ENCODE peak calls at places on chromosomes 2 and 18, in eight cellular contexts. H is iPS DF 6.9, J is thoracic aorta, L is fibroblast of lung, V is stomach, T is left ventricle myocardium inferior, G is body of pancreas, F is IMR-90. M is an unnamed sample.

GRCh38 chr2:112958428-112959108 is 19.2 kb upstream of the IL36G start:
- DNase-seq in H (peak), J (no peak), L (peak), V (no peak), T (no peak), G (peak), F (peak), M (peak)

GRCh38 chr2:23594079-23594494 is 209.1 kb downstream of the KLHL29 start:
- DNase-seq in H (no peak), J (no peak), L (no peak), V (no peak), T (no peak), G (no peak), F (no peak), M (no peak)

GRCh38 chr2:147327636-147328035 is 517.2 kb upstream of the ACVR2A start:
- DNase-seq in H (no peak), J (no peak), L (no peak), V (no peak), T (no peak), G (no peak), F (no peak), M (no peak)

GRCh38 chr18:80068571-80069272 is 34.5 kb downstream of the RBFA start:
- DNase-seq in H (no peak), J (no peak), L (no peak), V (no peak), T (no peak), G (no peak), F (no peak), M (no peak)

GRCh38 chr2:43171789-43172188 is 54.6 kb downstream of the ZFP36L2 start:
- DNase-seq in H (no peak), J (no peak), L (peak), V (peak), T (peak), G (peak), F (peak), M (no peak)

GRCh38 chr2:26852405-26853348 is 4.7 kb downstream of the DPYSL5 start:
- DNase-seq in H (no peak), J (no peak), L (no peak), V (no peak), T (no peak), G (no peak), F (no peak), M (no peak)

GRCh38 chr18:74795766-74796165 is 198.1 kb downstream of the ZNF407 start:
- DNase-seq in H (no peak), J (no peak), L (no peak), V (no peak), T (no peak), G (no peak), F (no peak), M (no peak)

GRCh38 chr2:161208527-161209139 is 48.4 kb downstream of the TANK start:
- DNase-seq in H (no peak), J (no peak), L (peak), V (no peak), T (no peak), G (no peak), F (peak), M (peak)

GRCh38 chr18:28837100-28837499 is 660.2 kb upstream of the CDH2 start:
- DNase-seq in H (no peak), J (no peak), L (no peak), V (no peak), T (no peak), G (no peak), F (no peak), M (no peak)

GRCh38 chr2:181781082-181781786 is 100.9 kb upstream of the NEUROD1 start:
- DNase-seq in H (no peak), J (no peak), L (no peak), V (no peak), T (no peak), G (no peak), F (no peak), M (no peak)

GRCh38 chr2:109670556-109671411 is 56.6 kb downstream of the SOWAHC start:
- DNase-seq in H (no peak), J (no peak), L (no peak), V (no peak), T (no peak), G (no peak), F (no peak), M (no peak)

GRCh38 chr2:197786010-197786877 is 1.1 kb upstream of the BOLL start:
- DNase-seq in H (peak), J (no peak), L (no peak), V (peak), T (peak), G (peak), F (no peak), M (no peak)

GRCh38 chr2:21330786-21331391 is 207.1 kb downstream of the TDRD15 start:
- DNase-seq in H (no peak), J (no peak), L (peak), V (no peak), T (no peak), G (no peak), F (peak), M (no peak)

GRCh38 chr2:112751451-112752197 is 12.8 kb downstream of the CKAP2L start:
- DNase-seq in H (no peak), J (no peak), L (peak), V (no peak), T (no peak), G (no peak), F (peak), M (no peak)

GRCh38 chr2:69471793-69472192 is 34.6 kb upstream of the NFU1 start:
- DNase-seq in H (no peak), J (no peak), L (no peak), V (no peak), T (no peak), G (no peak), F (no peak), M (no peak)

GRCh38 chr2:20433249-20433648 is 13.6 kb upstream of the RHOB start:
- DNase-seq in H (no peak), J (no peak), L (no peak), V (no peak), T (no peak), G (peak), F (no peak), M (no peak)

GRCh38 chr18:73563345-73563744 is 584.3 kb downstream of the FBXO15 start:
- DNase-seq in H (no peak), J (no peak), L (peak), V (no peak), T (no peak), G (no peak), F (peak), M (peak)

GRCh38 chr2:45918816-45919655 is 267.6 kb downstream of the PRKCE start:
- DNase-seq in H (no peak), J (no peak), L (no peak), V (peak), T (no peak), G (peak), F (no peak), M (no peak)

GRCh38 chr18:41992066-41992465 is 37.0 kb downstream of the PIK3C3 start:
- DNase-seq in H (no peak), J (no peak), L (no peak), V (no peak), T (no peak), G (no peak), F (no peak), M (no peak)

GRCh38 chr18:73715228-73715670 is 432.4 kb downstream of the FBXO15 start:
- DNase-seq in H (no peak), J (no peak), L (peak), V (no peak), T (no peak), G (no peak), F (peak), M (no peak)

GRCh38 chr2:120244656-120245519 is 7.8 kb upstream of the RALB start:
- DNase-seq in H (no peak), J (no peak), L (no peak), V (no peak), T (no peak), G (no peak), F (no peak), M (no peak)

GRCh38 chr2:13821255-13821880 is 811.1 kb upstream of the LRATD1 start:
- DNase-seq in H (no peak), J (no peak), L (peak), V (no peak), T (no peak), G (no peak), F (peak), M (peak)

GRCh38 chr2:25416674-25417073 is 74.9 kb upstream of the DNMT3A start:
- DNase-seq in H (no peak), J (no peak), L (no peak), V (no peak), T (no peak), G (no peak), F (no peak), M (no peak)

GRCh38 chr18:3248062-3248669 is 565 bp downstream of the MYL12A start:
- DNase-seq in H (no peak), J (no peak), L (peak), V (no peak), T (peak), G (no peak), F (peak), M (no peak)

GRCh38 chr2:234102112-234102511 is 51.6 kb downstream of the SPP2 start:
- DNase-seq in H (no peak), J (no peak), L (no peak), V (peak), T (no peak), G (peak), F (no peak), M (no peak)

GRCh38 chr2:144464730-144465129 is 55.2 kb downstream of the ZEB2 start:
- DNase-seq in H (no peak), J (no peak), L (no peak), V (no peak), T (no peak), G (no peak), F (no peak), M (no peak)

GRCh38 chr2:241842067-241842415 is 16.7 kb downstream of the PDCD1 start:
- DNase-seq in H (no peak), J (no peak), L (no peak), V (no peak), T (no peak), G (no peak), F (no peak), M (no peak)

GRCh38 chr2:155733091-155733870 is 599.2 kb downstream of the NR4A2 start:
- DNase-seq in H (no peak), J (no peak), L (no peak), V (no peak), T (no peak), G (no peak), F (no peak), M (no peak)

GRCh38 chr2:185179783-185180182 is 558.8 kb upstream of the FSIP2 start:
- DNase-seq in H (no peak), J (no peak), L (no peak), V (no peak), T (no peak), G (no peak), F (no peak), M (no peak)

GRCh38 chr2:2527162-2527561 is 196.1 kb upstream of the MYT1L start:
- DNase-seq in H (no peak), J (no peak), L (peak), V (no peak), T (no peak), G (no peak), F (peak), M (no peak)

GRCh38 chr2:53131416-53131815 is 636.2 kb upstream of the CHAC2 start:
- DNase-seq in H (no peak), J (no peak), L (peak), V (no peak), T (no peak), G (no peak), F (peak), M (no peak)

GRCh38 chr2:207166349-207167128 is 791 bp upstream of the KLF7 start:
- DNase-seq in H (no peak), J (peak), L (peak), V (peak), T (peak), G (peak), F (peak), M (no peak)

GRCh38 chr2:54522624-54523281 is 66.6 kb downstream of the SPTBN1 start:
- DNase-seq in H (peak), J (no peak), L (peak), V (peak), T (no peak), G (peak), F (peak), M (no peak)

GRCh38 chr2:178101321-178102079 is 10.7 kb upstream of the RBM45 start:
- DNase-seq in H (no peak), J (no peak), L (peak), V (no peak), T (no peak), G (no peak), F (peak), M (no peak)

GRCh38 chr2:211368467-211368866 is 812.1 kb downstream of the CPS1 start:
- DNase-seq in H (no peak), J (no peak), L (no peak), V (no peak), T (no peak), G (no peak), F (no peak), M (no peak)

DNA sequence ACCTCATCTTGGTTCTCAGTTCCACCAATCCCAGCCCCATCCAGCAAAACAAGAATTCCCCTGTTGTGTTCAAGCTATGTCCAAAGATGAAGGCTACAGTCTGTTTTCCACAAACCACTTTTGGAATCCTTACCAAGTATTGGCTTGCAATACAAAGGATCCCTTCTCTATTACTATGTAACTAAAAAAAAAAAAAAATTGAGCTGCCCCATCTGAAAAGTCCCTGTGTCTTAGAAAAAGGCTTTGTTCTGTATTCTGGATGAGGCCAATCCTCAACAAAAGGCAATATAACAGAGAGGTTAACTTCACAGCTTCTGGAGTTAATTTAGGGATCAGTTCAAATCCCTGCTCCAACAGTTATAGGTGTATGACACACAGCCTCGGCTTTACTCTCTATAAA is 61.1 kb upstream of the ATL2 start:
- DNase-seq in H (no peak), J (no peak), L (no peak), V (no peak), T (no peak), G (no peak), F (no peak), M (no peak)
- H3K27ac ChIP-seq in H (no peak), J (no peak), L (no peak), V (no peak), T (no peak), G (peak), F (no peak), M (no peak)

DNA sequence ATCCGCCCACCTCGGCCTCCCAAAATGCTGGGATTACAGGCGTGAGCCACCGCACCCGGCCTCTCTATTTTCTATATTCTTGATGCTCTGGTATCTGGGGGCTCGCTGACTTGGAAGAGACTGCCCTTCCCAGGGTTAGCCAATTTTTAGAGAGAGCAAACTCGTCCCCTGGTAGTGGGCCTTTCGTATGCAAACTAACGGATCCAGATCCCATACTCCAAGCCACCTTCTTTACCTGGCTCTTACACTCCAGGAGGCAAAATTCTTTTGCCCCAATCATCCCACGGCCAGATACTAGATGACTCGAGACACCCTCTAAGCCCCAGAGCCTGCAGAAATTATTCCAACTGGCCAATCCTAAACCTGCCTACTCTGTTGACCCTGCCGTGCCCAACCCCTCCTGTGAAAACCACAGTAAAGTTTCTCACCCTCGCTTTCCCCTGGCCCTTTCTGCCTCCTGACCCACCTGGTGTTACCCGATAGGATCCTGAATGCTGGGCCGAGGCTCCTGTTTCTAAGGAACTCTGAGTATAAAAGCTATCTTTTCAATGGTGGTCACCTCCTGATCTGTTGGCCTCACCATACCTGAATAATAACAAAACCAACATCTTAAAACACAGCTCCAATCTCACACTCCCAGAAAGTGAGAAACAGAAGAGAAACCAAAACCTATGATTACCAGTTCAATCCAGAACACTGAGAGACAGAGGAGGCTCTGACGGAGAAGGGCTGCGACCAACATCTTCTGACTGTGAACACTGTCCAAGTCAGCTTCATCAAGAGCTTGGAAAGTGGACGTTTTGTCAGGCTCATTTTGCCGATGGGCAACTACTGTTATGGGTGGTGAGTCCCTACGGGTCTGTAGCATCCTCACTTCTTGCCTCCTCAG is 57.6 kb upstream of the ZNF532 start:
- DNase-seq in H (no peak), J (no peak), L (no peak), V (no peak), T (no peak), G (no peak), F (no peak), M (no peak)
- H3K27ac ChIP-seq in H (no peak), J (no peak), L (no peak), V (no peak), T (no peak), G (no peak), F (no peak), M (no peak)

GRCh38 chr2:224085246-224085645 is 46.2 kb upstream of the SERPINE2 start:
- DNase-seq in H (no peak), J (no peak), L (peak), V (no peak), T (no peak), G (no peak), F (peak), M (no peak)
- H3K27ac ChIP-seq in H (no peak), J (no peak), L (no peak), V (no peak), T (no peak), G (no peak), F (no peak), M (no peak)

DNA sequence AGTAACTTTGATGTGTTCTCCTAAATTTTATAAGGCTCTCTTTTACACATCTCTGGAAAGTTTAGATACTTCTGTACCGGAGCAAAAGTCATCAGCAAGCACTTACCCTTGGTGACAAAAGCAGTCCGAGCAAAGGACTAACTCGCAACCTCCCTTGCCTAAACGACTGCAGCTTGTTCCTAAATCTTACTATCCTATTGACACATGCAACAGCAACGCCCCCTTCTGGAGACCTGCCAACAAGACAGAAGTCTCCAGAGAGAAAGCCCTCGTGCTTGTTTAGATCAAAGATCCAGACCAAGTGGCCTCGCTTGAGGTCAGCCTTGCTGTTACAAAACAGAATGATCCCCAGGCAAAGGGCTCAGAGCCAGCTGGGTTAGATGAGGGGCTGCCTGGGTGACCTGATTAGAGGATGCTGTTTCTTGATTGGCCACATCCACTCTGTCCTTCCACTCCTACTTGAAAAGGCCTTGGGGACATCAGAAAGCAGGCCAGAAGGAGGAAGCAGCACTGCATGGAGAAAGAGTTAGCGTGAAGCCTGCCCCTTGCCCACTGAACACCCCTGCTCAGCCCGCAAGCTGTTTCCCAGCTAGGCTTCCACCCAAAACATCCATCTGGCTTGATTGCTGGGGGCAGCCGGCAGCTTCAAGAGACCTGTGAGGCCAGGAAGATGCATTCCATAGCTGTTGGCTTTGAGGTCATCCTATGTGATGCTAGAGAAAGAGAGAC is 94.3 kb downstream of the HNRNPLL start:
- DNase-seq in H (peak), J (peak), L (peak), V (peak), T (peak), G (peak), F (peak), M (no peak)
- H3K27ac ChIP-seq in H (no peak), J (peak), L (no peak), V (no peak), T (peak), G (no peak), F (no peak), M (no peak)

GRCh38 chr2:105262662-105263091 is 21.1 kb downstream of the GPR45 start:
- DNase-seq in H (no peak), J (no peak), L (no peak), V (no peak), T (no peak), G (no peak), F (no peak), M (no peak)

GRCh38 chr2:105257981-105258380 is 16.4 kb downstream of the GPR45 start:
- DNase-seq in H (no peak), J (no peak), L (no peak), V (no peak), T (no peak), G (no peak), F (peak), M (no peak)

GRCh38 chr2:105256431-105257047 is 15.0 kb downstream of the GPR45 start:
- DNase-seq in H (no peak), J (no peak), L (no peak), V (no peak), T (no peak), G (no peak), F (no peak), M (no peak)

GRCh38 chr2:105258835-105259350 is 17.4 kb downstream of the GPR45 start:
- DNase-seq in H (no peak), J (no peak), L (no peak), V (no peak), T (no peak), G (no peak), F (no peak), M (no peak)

DNA sequence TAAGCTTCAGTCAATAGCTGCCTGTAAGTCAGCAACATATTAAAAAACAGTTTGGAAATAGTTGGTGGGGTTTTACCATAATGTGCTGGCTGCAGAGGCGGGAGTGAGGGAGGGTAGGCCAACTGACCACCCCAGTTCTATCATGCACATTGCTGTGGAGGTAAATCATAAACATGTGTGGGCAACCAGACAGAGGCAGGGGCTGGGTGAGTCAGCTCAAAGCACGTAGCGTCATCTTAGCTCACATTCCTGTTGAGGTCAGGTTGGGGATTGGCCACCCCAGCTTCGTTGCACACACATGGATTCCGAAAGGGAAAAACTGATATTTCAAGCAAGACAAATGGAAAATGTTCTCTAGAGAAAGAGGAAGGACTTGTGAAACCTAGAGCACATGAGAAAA is 19.5 kb downstream of the GPR45 start:
- DNase-seq in H (no peak), J (no peak), L (peak), V (no peak), T (no peak), G (no peak), F (peak), M (peak)
- H3K27ac ChIP-seq in H (no peak), J (no peak), L (peak), V (no peak), T (no peak), G (no peak), F (no peak), M (peak)

GRCh38 chr2:188511346-188511745 is 219.7 kb downstream of the GULP1 start:
- DNase-seq in H (no peak), J (no peak), L (no peak), V (no peak), T (no peak), G (no peak), F (no peak), M (no peak)
- H3K27ac ChIP-seq in H (no peak), J (no peak), L (no peak), V (no peak), T (no peak), G (no peak), F (no peak), M (no peak)

GRCh38 chr2:101140978-101141655 is 10.1 kb downstream of the TBC1D8 start:
- DNase-seq in H (no peak), J (no peak), L (peak), V (no peak), T (no peak), G (no peak), F (peak), M (no peak)
- H3K27ac ChIP-seq in H (no peak), J (no peak), L (no peak), V (peak), T (peak), G (no peak), F (no peak), M (no peak)

M was measured in AG04450.